ENCODE peak calls at places on chromosomes 11 and 22, in six cellular contexts. N, X, Z, Q, A and M are unnamed samples.

GRCh38 chr22:25334091-25334490 is 114.7 kb downstream of the CRYBB2 start:
- DNase-seq in N (no peak), X (peak), Z (peak), Q (peak), A (no peak), M (no peak)

GRCh38 chr11:114399903-114400221 is 449 bp downstream of the C11orf71 start:
- DNase-seq in Z (no peak), Q (peak), X (peak), A (no peak), N (no peak), M (no peak)

GRCh38 chr22:49553076-49553475 is 274.6 kb downstream of the BRD1 start:
- DNase-seq in N (no peak), Z (no peak), A (no peak), X (no peak), Q (no peak), M (no peak)

GRCh38 chr11:86458294-86459001 is 83.8 kb downstream of the CCDC81 start:
- DNase-seq in Q (no peak), A (no peak), N (no peak), Z (no peak), X (no peak), M (no peak)

GRCh38 chr11:123180166-123180565 is 14.9 kb downstream of the CLMP start:
- DNase-seq in N (no peak), Z (no peak), Q (no peak), X (no peak), A (no peak), M (no peak)

GRCh38 chr22:22408731-22409696 is 99.5 kb downstream of the ZNF280B start:
- DNase-seq in Z (no peak), N (no peak), Q (peak), X (peak), A (no peak), M (no peak)

GRCh38 chr11:86790073-86790727 is 10.1 kb upstream of the PRSS23 start:
- DNase-seq in Q (no peak), Z (no peak), A (no peak), X (no peak), N (no peak), M (no peak)

GRCh38 chr11:33452806-33453205 is 195.6 kb downstream of the HIPK3 start:
- DNase-seq in N (no peak), A (no peak), X (no peak), Z (no peak), Q (no peak), M (no peak)

GRCh38 chr11:35036642-35037041 is 102.3 kb upstream of the CD44 start:
- DNase-seq in Q (no peak), A (no peak), X (no peak), N (no peak), Z (no peak), M (no peak)

GRCh38 chr22:26318975-26319374 is 110.1 kb upstream of the ASPHD2 start:
- DNase-seq in N (no peak), X (peak), A (no peak), Q (no peak), Z (no peak), M (no peak)

GRCh38 chr11:46249103-46249942 is 28.1 kb upstream of the CREB3L1 start:
- DNase-seq in N (no peak), X (no peak), A (no peak), Q (no peak), Z (no peak), M (no peak)

GRCh38 chr11:70152244-70152643 is 50.9 kb upstream of the FADD start:
- DNase-seq in N (no peak), A (no peak), Q (no peak), Z (no peak), X (no peak), M (no peak)

GRCh38 chr11:67262731-67263675 is 3.3 kb upstream of the GRK2 start:
- DNase-seq in Q (peak), Z (peak), A (peak), X (peak), N (peak), M (peak)

GRCh38 chr11:30990625-30991348 is 378.8 kb downstream of the DCDC1 start:
- DNase-seq in Z (no peak), Q (peak), X (no peak), A (no peak), N (no peak), M (no peak)

GRCh38 chr11:37002831-37003230 is 404.8 kb upstream of the RAG2 start:
- DNase-seq in Q (no peak), A (no peak), N (no peak), X (no peak), Z (no peak), M (no peak)

GRCh38 chr22:19275919-19276600 is 15.5 kb downstream of the CLTCL1 start:
- DNase-seq in X (no peak), A (no peak), N (no peak), Z (no peak), Q (no peak), M (no peak)

GRCh38 chr11:13302440-13302958 is 24.9 kb downstream of the BMAL1 start:
- DNase-seq in Q (no peak), Z (peak), N (no peak), A (peak), X (no peak), M (no peak)

GRCh38 chr11:85918910-85919794 is 64.0 kb downstream of the CCDC83 start:
- DNase-seq in Z (no peak), A (no peak), N (no peak), X (no peak), Q (no peak), M (no peak)

GRCh38 chr11:130879836-130880235 is 36.4 kb downstream of the SNX19 start:
- DNase-seq in Q (no peak), Z (no peak), N (no peak), X (no peak), A (no peak), M (no peak)

GRCh38 chr11:47765086-47765485 is 2.1 kb downstream of the FNBP4 start:
- DNase-seq in Q (no peak), X (no peak), A (no peak), N (no peak), Z (no peak), M (no peak)

GRCh38 chr11:109112748-109113378 is 309.1 kb upstream of the C11orf87 start:
- DNase-seq in Z (no peak), A (no peak), N (no peak), Q (peak), X (no peak), M (no peak)

GRCh38 chr22:24094966-24095365 is 83.9 kb downstream of the CABIN1 start:
- DNase-seq in Q (no peak), N (no peak), A (no peak), Z (no peak), X (no peak), M (no peak)

GRCh38 chr11:128422576-128423370 is 164.6 kb downstream of the ETS1 start:
- DNase-seq in A (no peak), Q (peak), Z (no peak), X (no peak), N (peak), M (no peak)

GRCh38 chr22:19232620-19233019 is 54.1 kb upstream of the SLC25A1 start:
- DNase-seq in Z (no peak), X (no peak), N (no peak), A (no peak), Q (peak), M (no peak)

GRCh38 chr11:62444271-62444833 is 25.5 kb downstream of the SCGB1A1 start:
- DNase-seq in X (peak), N (peak), Z (peak), Q (peak), A (peak), M (peak)

GRCh38 chr22:25495286-25495685 is 69.2 kb upstream of the GRK3 start:
- DNase-seq in N (no peak), Z (no peak), A (no peak), Q (no peak), X (no peak), M (no peak)